ENCODE peak calls at places on chromosomes 2 and 18, in ten cellular contexts. W, N, K, U, X, G, E, C, F and M are unnamed samples.

GRCh38 chr2:99865818-99866676 is 276.3 kb downstream of the AFF3 start:
- DNase-seq in W (no peak), N (no peak), K (no peak), U (no peak), X (no peak), G (no peak), E (no peak), C (no peak), F (no peak), M (no peak)

GRCh38 chr2:172811027-172811426 is 75.4 kb downstream of the RAPGEF4 start:
- DNase-seq in W (no peak), N (no peak), K (no peak), U (no peak), X (no peak), G (no peak), E (no peak), C (no peak), F (no peak), M (no peak)

GRCh38 chr18:8232791-8233190 is 376.4 kb upstream of the RAB12 start:
- DNase-seq in W (no peak), N (no peak), K (no peak), U (no peak), X (no peak), G (no peak), E (no peak), C (no peak), F (no peak), M (no peak)

GRCh38 chr2:102592601-102593000 is 26.8 kb upstream of the SLC9A2 start:
- DNase-seq in W (no peak), N (no peak), K (no peak), U (no peak), X (no peak), G (peak), E (peak), C (peak), F (no peak), M (no peak)

GRCh38 chr2:55019547-55020258 is 30.5 kb downstream of the RTN4 start:
- DNase-seq in W (no peak), N (no peak), K (no peak), U (no peak), X (no peak), G (no peak), E (no peak), C (no peak), F (no peak), M (no peak)

GRCh38 chr2:12970861-12971260 is 254.1 kb downstream of the TRIB2 start:
- DNase-seq in W (no peak), N (peak), K (no peak), U (no peak), X (no peak), G (no peak), E (no peak), C (no peak), F (no peak), M (no peak)

GRCh38 chr2:111111101-111111755 is 9.5 kb upstream of the BCL2L11 start:
- DNase-seq in W (no peak), N (no peak), K (no peak), U (no peak), X (no peak), G (no peak), E (no peak), C (no peak), F (no peak), M (no peak)

GRCh38 chr18:69401475-69402218 is 959 bp downstream of the DOK6 start:
- DNase-seq in W (peak), N (peak), K (no peak), U (peak), X (no peak), G (peak), E (no peak), C (no peak), F (no peak), M (peak)

GRCh38 chr2:236172238-236172865 is 4.2 kb upstream of the GBX2 start:
- DNase-seq in W (no peak), N (no peak), K (no peak), U (no peak), X (no peak), G (no peak), E (no peak), C (no peak), F (no peak), M (no peak)

GRCh38 chr2:221549143-221549542 is 23.0 kb downstream of the EPHA4 start:
- DNase-seq in W (no peak), N (no peak), K (no peak), U (no peak), X (no peak), G (no peak), E (no peak), C (no peak), F (no peak), M (no peak)

GRCh38 chr18:24397131-24397693 is 412 bp downstream of the OSBPL1A start:
- DNase-seq in W (peak), N (peak), K (peak), U (peak), X (peak), G (peak), E (peak), C (peak), F (no peak), M (peak)

GRCh38 chr2:13255485-13255884 is 538.7 kb downstream of the TRIB2 start:
- DNase-seq in W (no peak), N (no peak), K (no peak), U (no peak), X (no peak), G (no peak), E (no peak), C (no peak), F (no peak), M (no peak)

GRCh38 chr2:164213916-164214315 is 407.4 kb downstream of the GRB14 start:
- DNase-seq in W (no peak), N (no peak), K (no peak), U (no peak), X (no peak), G (no peak), E (no peak), C (no peak), F (no peak), M (no peak)

GRCh38 chr18:34956663-34957062 is 84.5 kb upstream of the MAPRE2 start:
- DNase-seq in W (no peak), N (no peak), K (no peak), U (no peak), X (no peak), G (no peak), E (no peak), C (no peak), F (no peak), M (no peak)

GRCh38 chr18:48396561-48396960 is 12.6 kb downstream of the ZBTB7C start:
- DNase-seq in W (no peak), N (no peak), K (no peak), U (no peak), X (no peak), G (no peak), E (no peak), C (no peak), F (no peak), M (no peak)

GRCh38 chr2:71833855-71834554 is 313.7 kb downstream of the CYP26B1 start:
- DNase-seq in W (no peak), N (no peak), K (no peak), U (no peak), X (no peak), G (no peak), E (no peak), C (no peak), F (peak), M (no peak)

GRCh38 chr2:42117923-42118758 is 51.0 kb upstream of the EML4 start:
- DNase-seq in W (no peak), N (no peak), K (no peak), U (no peak), X (no peak), G (no peak), E (no peak), C (no peak), F (no peak), M (no peak)

GRCh38 chr2:1004398-1004797 is 53.7 kb downstream of the SNTG2 start:
- DNase-seq in W (no peak), N (no peak), K (no peak), U (no peak), X (no peak), G (no peak), E (no peak), C (no peak), F (no peak), M (no peak)

GRCh38 chr18:21194871-21195771 is 46.9 kb upstream of the GREB1L start:
- DNase-seq in W (no peak), N (peak), K (no peak), U (peak), X (no peak), G (no peak), E (no peak), C (no peak), F (no peak), M (peak)

GRCh38 chr2:164504253-164504652 is 117.0 kb downstream of the GRB14 start:
- DNase-seq in W (peak), N (no peak), K (no peak), U (no peak), X (no peak), G (peak), E (no peak), C (no peak), F (no peak), M (no peak)

GRCh38 chr18:76980663-76981387 is 151.8 kb downstream of the MBP start:
- DNase-seq in W (peak), N (no peak), K (no peak), U (no peak), X (no peak), G (no peak), E (no peak), C (no peak), F (no peak), M (no peak)

GRCh38 chr18:74412106-74412880 is 44.8 kb downstream of the DIPK1C start:
- DNase-seq in W (peak), N (no peak), K (no peak), U (peak), X (no peak), G (no peak), E (no peak), C (no peak), F (no peak), M (no peak)

GRCh38 chr2:168317282-168317681 is 69.9 kb upstream of the STK39 start:
- DNase-seq in W (no peak), N (no peak), K (no peak), U (no peak), X (no peak), G (no peak), E (no peak), C (no peak), F (no peak), M (no peak)

GRCh38 chr2:7572460-7572859 is 655.2 kb downstream of the RNF144A start:
- DNase-seq in W (no peak), N (no peak), K (no peak), U (peak), X (no peak), G (no peak), E (no peak), C (no peak), F (no peak), M (no peak)

GRCh38 chr2:189134485-189134884 is 45.1 kb downstream of the COL5A2 start:
- DNase-seq in W (no peak), N (no peak), K (no peak), U (no peak), X (no peak), G (no peak), E (no peak), C (no peak), F (no peak), M (no peak)

GRCh38 chr2:65062843-65063242 is 6.6 kb downstream of the CEP68 start:
- DNase-seq in W (no peak), N (peak), K (no peak), U (no peak), X (no peak), G (no peak), E (no peak), C (no peak), F (no peak), M (no peak)

GRCh38 chr2:27501042-27501441 is 4.4 kb downstream of the GCKR start:
- DNase-seq in W (no peak), N (no peak), K (no peak), U (no peak), X (no peak), G (no peak), E (no peak), C (peak), F (no peak), M (no peak)

GRCh38 chr2:116988303-116988702 is 826.2 kb upstream of the DDX18 start:
- DNase-seq in W (no peak), N (no peak), K (no peak), U (no peak), X (no peak), G (no peak), E (no peak), C (no peak), F (no peak), M (no peak)

GRCh38 chr2:88903744-88904353 is 212.4 kb downstream of the RPIA start:
- DNase-seq in W (no peak), N (no peak), K (no peak), U (no peak), X (no peak), G (peak), E (no peak), C (no peak), F (no peak), M (peak)

GRCh38 chr2:25341031-25341727 is 546 bp downstream of the DNMT3A start:
- DNase-seq in W (no peak), N (peak), K (no peak), U (peak), X (no peak), G (no peak), E (no peak), C (peak), F (peak), M (no peak)

GRCh38 chr2:70202236-70202806 is 11.5 kb upstream of the C2orf42 start:
- DNase-seq in W (no peak), N (no peak), K (no peak), U (peak), X (no peak), G (no peak), E (no peak), C (no peak), F (no peak), M (no peak)